ENCODE peak calls at places on chromosome 14, in five cellular contexts. W is stomach, P is transverse colon, J is A549, S is tibial nerve. M is an unnamed sample.

GRCh38 chr14:75493580-75494130 is 28.6 kb upstream of the BATF start:
- DNase-seq in W (no peak), P (no peak), J (no peak), S (no peak), M (no peak)

GRCh38 chr14:82533351-82533750 is 999.7 kb upstream of the SEL1L start:
- DNase-seq in W (no peak), P (no peak), J (no peak), S (no peak), M (no peak)

GRCh38 chr14:98622208-98623051 is 649.6 kb downstream of the BCL11B start:
- DNase-seq in W (no peak), P (no peak), J (no peak), S (no peak), M (no peak)

GRCh38 chr14:27077181-27077738 is 479.4 kb upstream of the NOVA1 start:
- DNase-seq in W (no peak), P (no peak), J (no peak), S (no peak), M (no peak)

GRCh38 chr14:63493246-63493645 is 49.9 kb downstream of the PPP2R5E start:
- DNase-seq in W (no peak), P (no peak), J (no peak), S (no peak), M (no peak)

GRCh38 chr14:100400115-100400514 is 77.0 kb downstream of the SLC25A47 start:
- DNase-seq in W (peak; percentile 64), P (peak; percentile 54), J (no peak), S (no peak), M (no peak)

GRCh38 chr14:92968291-92969020 is 45.5 kb downstream of the CHGA start:
- DNase-seq in W (no peak), P (no peak), J (no peak), S (no peak), M (no peak)

GRCh38 chr14:33062881-33063280 is 124.2 kb downstream of the NPAS3 start:
- DNase-seq in W (no peak), P (no peak), J (no peak), S (no peak), M (no peak)

GRCh38 chr14:58444627-58445026 is 17.1 kb downstream of the KIAA0586 start:
- DNase-seq in W (no peak), P (no peak), J (no peak), S (no peak), M (no peak)

GRCh38 chr14:23153891-23154796 is 29.3 kb downstream of the SLC7A8 start:
- DNase-seq in W (peak; percentile 97), P (peak; percentile 85), J (no peak), S (peak; percentile 92), M (peak; percentile 95)

GRCh38 chr14:94180655-94181271 is 6.6 kb downstream of the PPP4R4 start:
- DNase-seq in W (no peak), P (no peak), J (peak; percentile 18), S (no peak), M (no peak)

GRCh38 chr14:80414080-80414479 is 202.8 kb upstream of the DIO2 start:
- DNase-seq in W (no peak), P (no peak), J (no peak), S (no peak), M (no peak)

GRCh38 chr14:77014004-77014604 is 14.4 kb downstream of the IRF2BPL start:
- DNase-seq in W (peak; percentile 77), P (no peak), J (no peak), S (no peak), M (peak; percentile 87)

GRCh38 chr14:67618617-67619063 is 1.1 kb upstream of the ARG2 start:
- DNase-seq in W (no peak), P (no peak), J (peak; percentile 67), S (no peak), M (no peak)

GRCh38 chr14:75409425-75410205 is 18.2 kb upstream of the JDP2 start:
- DNase-seq in W (no peak), P (no peak), J (no peak), S (no peak), M (no peak)

GRCh38 chr14:101909371-101910096 is 54.8 kb upstream of the DYNC1H1 start:
- DNase-seq in W (no peak), P (no peak), J (no peak), S (no peak), M (peak; percentile 6)

GRCh38 chr14:90677484-90678045 is 138.7 kb downstream of the TTC7B start:
- DNase-seq in W (no peak), P (no peak), J (no peak), S (no peak), M (no peak)

GRCh38 chr14:76863724-76864407 is 37.7 kb downstream of the LRRC74A start:
- DNase-seq in W (no peak), P (peak; percentile 23), J (no peak), S (no peak), M (no peak)

GRCh38 chr14:92105845-92106094 is 612 bp downstream of the ATXN3 start:
- DNase-seq in W (peak; percentile 38), P (peak; percentile 44), J (no peak), S (peak; percentile 35), M (peak; percentile 74)

GRCh38 chr14:61581955-61582615 is 113.2 kb upstream of the HIF1A start:
- DNase-seq in W (no peak), P (no peak), J (no peak), S (no peak), M (no peak)

GRCh38 chr14:61537567-61538463 is 157.5 kb upstream of the HIF1A start:
- DNase-seq in W (peak; percentile 85), P (peak; percentile 82), J (peak; percentile 83), S (no peak), M (no peak)

GRCh38 chr14:24037658-24038037 is 14.2 kb upstream of the CARMIL3 start:
- DNase-seq in W (peak; percentile 50), P (peak; percentile 56), J (no peak), S (no peak), M (no peak)

GRCh38 chr14:100739306-100739705 is 12.6 kb downstream of the DLK1 start:
- DNase-seq in W (no peak), P (no peak), J (no peak), S (no peak), M (peak; percentile 29)

DNA sequence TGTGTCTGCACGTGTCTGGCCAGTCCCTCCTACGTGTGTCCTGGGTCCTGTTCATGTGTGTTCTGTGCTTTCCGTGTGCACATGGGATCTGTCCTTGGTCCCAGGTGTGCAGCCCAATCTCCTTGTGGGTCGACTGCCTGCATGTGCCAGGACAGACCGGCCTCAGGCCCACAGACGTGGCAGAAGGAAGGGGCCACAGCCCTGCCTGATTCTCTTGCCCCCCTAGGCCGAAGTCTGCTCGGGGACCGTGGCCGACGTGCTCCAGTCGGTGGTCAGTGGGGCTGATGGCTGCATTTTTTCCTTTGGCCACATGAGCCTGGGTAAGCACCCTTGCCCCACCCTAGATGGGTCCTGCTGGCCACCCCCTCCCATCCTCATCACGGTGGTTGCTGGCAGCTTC is 34.0 kb downstream of the KIF26A start:
- DNase-seq in W (no peak), P (no peak), J (no peak), S (no peak), M (no peak)
- H3K4me3 ChIP-seq in W (no peak overlapping the region), P (no peak overlapping the region), J (no peak overlapping the region), S (no peak overlapping the region), M (no peak overlapping the region)

DNA sequence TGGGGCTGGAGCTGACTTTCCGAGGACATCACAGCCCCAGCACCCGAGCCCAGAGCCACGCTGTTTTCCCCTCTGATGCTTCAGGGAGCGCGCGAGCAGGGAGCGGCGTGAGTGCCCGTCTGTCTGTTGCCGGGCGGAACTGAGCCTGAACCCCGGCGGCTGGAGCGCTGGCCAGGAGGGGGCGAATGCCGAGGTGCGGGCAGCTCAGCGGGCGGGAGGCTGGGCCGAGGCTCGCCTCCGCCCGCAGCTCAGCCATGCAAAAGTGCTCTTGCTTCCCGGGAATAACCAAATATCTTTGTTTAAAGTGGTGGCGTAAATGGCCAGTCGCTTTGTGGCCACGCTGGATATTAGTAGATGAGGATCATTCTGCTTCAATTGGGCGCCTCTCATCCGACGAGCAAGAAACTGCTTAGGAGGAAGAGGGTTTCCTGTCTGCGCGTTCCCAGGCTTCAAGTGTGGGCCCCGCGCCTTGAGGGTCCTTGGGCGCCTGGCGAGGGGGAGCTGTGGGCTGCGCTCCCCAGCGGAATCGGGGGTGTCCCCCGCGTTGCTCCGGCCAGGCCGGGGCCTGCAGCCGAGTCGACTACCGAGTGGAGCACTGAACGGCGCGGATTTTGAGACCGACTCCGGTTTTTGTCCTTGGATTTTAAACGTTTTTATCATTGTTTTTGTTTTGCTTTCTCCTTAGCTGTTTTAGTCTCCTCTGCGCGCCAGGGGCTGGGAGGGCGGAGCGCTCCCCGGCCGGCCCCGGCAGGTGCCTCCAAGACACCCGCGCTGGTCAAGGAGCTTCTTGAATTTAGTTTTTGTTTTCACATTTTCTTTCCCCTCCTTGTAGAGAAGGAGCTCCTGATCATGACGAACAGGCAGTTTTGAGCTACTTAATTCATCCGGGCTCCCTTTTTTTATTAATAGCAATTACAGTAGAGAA is 831 bp upstream of the NKX2-1 start:
- DNase-seq in W (peak; percentile 44), P (peak; percentile 30), J (peak; percentile 64), S (no peak), M (no peak)
- H3K27ac ChIP-seq in W (no peak overlapping the region), P (no peak overlapping the region), J (no peak overlapping the region), S (no peak overlapping the region), M (no peak overlapping the region)

GRCh38 chr14:97331058-97331457 is 533.9 kb downstream of the VRK1 start:
- DNase-seq in W (no peak), P (no peak), J (no peak), S (no peak), M (no peak)

GRCh38 chr14:97329701-97330100 is 532.5 kb downstream of the VRK1 start:
- DNase-seq in W (no peak), P (no peak), J (no peak), S (no peak), M (no peak)

GRCh38 chr14:97336179-97336578 is 539.0 kb downstream of the VRK1 start:
- DNase-seq in W (no peak), P (no peak), J (no peak), S (no peak), M (no peak)

GRCh38 chr14:97331526-97331925 is 534.3 kb downstream of the VRK1 start:
- DNase-seq in W (no peak), P (no peak), J (no peak), S (no peak), M (no peak)

GRCh38 chr14:97332591-97332984 is 535.4 kb downstream of the VRK1 start:
- DNase-seq in W (no peak), P (no peak), J (no peak), S (no peak), M (no peak)
- TF ChIP-seq EP300 in W (no peak), P (no peak), J (no peak), S (no peak), M (no peak)

DNA sequence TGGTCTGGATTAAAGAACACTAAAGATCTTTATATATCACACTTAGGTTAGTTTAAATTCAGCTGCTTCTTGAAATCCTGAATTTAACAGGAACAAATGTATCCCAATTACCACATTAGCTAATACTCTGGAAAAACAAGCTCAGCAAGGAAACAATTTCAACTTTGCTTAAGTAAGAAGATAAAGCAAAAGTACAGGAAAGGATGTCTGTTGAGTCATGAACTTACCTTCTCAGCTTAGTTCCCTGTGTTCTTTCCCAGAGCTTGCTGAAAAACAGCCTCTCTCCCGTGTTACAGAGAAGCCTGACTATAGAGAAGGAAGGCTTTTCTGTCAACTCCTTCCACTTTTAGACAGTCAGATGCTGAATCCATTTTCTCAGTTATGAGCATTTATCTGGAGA is 179.2 kb upstream of the TMEM260 start:
- DNase-seq in W (no peak), P (no peak), J (no peak), S (no peak), M (no peak)
- H3K4me3 ChIP-seq in W (no peak overlapping the region), P (no peak overlapping the region), J (no peak overlapping the region), S (no peak overlapping the region), M (no peak overlapping the region)